ENCODE peak calls at places on chromosome 21, in four cellular contexts. A is K562, G is A549, B is GM12878. L is an unnamed sample.

GRCh38 chr21:21714396-21714795 is 716.2 kb downstream of the NCAM2 start:
- DNase-seq in B (no peak), A (no peak), G (no peak), L (no peak)

GRCh38 chr21:28910280-28910887 is 82.3 kb downstream of the LTN1 start:
- DNase-seq in G (no peak), A (no peak), B (no peak), L (no peak)

GRCh38 chr21:44780767-44781459 is 20.7 kb downstream of the UBE2G2 start:
- DNase-seq in A (no peak), G (no peak), B (no peak), L (no peak)

GRCh38 chr21:43767498-43767979 is 8.6 kb downstream of the CSTB start:
- DNase-seq in A (no peak), B (no peak), G (no peak), L (no peak)

GRCh38 chr21:36705679-36706481 is 7.0 kb downstream of the SIM2 start:
- DNase-seq in A (peak; percentile 17), B (no peak), G (no peak), L (no peak)

GRCh38 chr21:44800971-44801467 is 601 bp downstream of the UBE2G2 start:
- DNase-seq in A (peak; percentile 70), G (peak; percentile 49), B (no peak), L (peak; percentile 34)

GRCh38 chr21:45997495-45998275 is 16.1 kb downstream of the COL6A1 start:
- DNase-seq in B (no peak), G (no peak), A (no peak), L (no peak)

GRCh38 chr21:37655601-37656300 is 260.5 kb downstream of the KCNJ6 start:
- DNase-seq in G (no peak), A (no peak), B (no peak), L (no peak)

GRCh38 chr21:40683349-40683748 is 163.6 kb downstream of the DSCAM start:
- DNase-seq in A (no peak), G (no peak), B (no peak), L (no peak)

GRCh38 chr21:19123525-19123924 is 719.9 kb upstream of the TMPRSS15 start:
- DNase-seq in A (no peak), B (no peak), G (no peak), L (no peak)

GRCh38 chr21:45332981-45333582 is 45.4 kb upstream of the POFUT2 start:
- DNase-seq in G (no peak), B (no peak), A (no peak), L (no peak)

GRCh38 chr21:36471254-36471723 is 8.6 kb downstream of the CLDN14 start:
- DNase-seq in A (no peak), B (peak; percentile 50), G (peak; percentile 89), L (no peak)

GRCh38 chr21:36699026-36699545 is at the start of gene SIM2:
- DNase-seq in A (peak; percentile 20), B (no peak), G (peak; percentile 75), L (no peak)

GRCh38 chr21:29056538-29057050 is 16.9 kb downstream of the CCT8 start:
- DNase-seq in G (no peak), B (no peak), A (no peak), L (no peak)

GRCh38 chr21:37380349-37381323 is 14.1 kb downstream of the DYRK1A start:
- DNase-seq in A (peak; percentile 51), G (no peak), B (no peak), L (no peak)

GRCh38 chr21:44084496-44085241 is 22.5 kb upstream of the PWP2 start:
- DNase-seq in A (no peak), B (no peak), G (no peak), L (no peak)

GRCh38 chr21:29436143-29436542 is 137.4 kb downstream of the BACH1 start:
- DNase-seq in B (no peak), G (no peak), A (no peak), L (no peak)

GRCh38 chr21:14742119-14742518 is 196.0 kb upstream of the SAMSN1 start:
- DNase-seq in A (no peak), G (no peak), B (no peak), L (no peak)

GRCh38 chr21:34180826-34181359 is 107.5 kb downstream of the MRPS6 start:
- DNase-seq in A (no peak), B (no peak), G (no peak), L (no peak)
- TF ChIP-seq REST in A (no peak), B (no peak), G (no peak), L (no peak)

GRCh38 chr21:38944903-38945302 is 139.2 kb downstream of the ETS2 start:
- DNase-seq in G (no peak), B (no peak), A (no peak), L (no peak)

GRCh38 chr21:38945536-38946245 is 140.0 kb downstream of the ETS2 start:
- DNase-seq in G (no peak), B (no peak), A (no peak), L (no peak)

GRCh38 chr21:38938343-38938742 is 132.6 kb downstream of the ETS2 start:
- DNase-seq in B (no peak), A (no peak), G (no peak), L (no peak)

GRCh38 chr21:38937844-38938243 is 132.1 kb downstream of the ETS2 start:
- DNase-seq in A (no peak), G (no peak), B (no peak), L (no peak)

DNA sequence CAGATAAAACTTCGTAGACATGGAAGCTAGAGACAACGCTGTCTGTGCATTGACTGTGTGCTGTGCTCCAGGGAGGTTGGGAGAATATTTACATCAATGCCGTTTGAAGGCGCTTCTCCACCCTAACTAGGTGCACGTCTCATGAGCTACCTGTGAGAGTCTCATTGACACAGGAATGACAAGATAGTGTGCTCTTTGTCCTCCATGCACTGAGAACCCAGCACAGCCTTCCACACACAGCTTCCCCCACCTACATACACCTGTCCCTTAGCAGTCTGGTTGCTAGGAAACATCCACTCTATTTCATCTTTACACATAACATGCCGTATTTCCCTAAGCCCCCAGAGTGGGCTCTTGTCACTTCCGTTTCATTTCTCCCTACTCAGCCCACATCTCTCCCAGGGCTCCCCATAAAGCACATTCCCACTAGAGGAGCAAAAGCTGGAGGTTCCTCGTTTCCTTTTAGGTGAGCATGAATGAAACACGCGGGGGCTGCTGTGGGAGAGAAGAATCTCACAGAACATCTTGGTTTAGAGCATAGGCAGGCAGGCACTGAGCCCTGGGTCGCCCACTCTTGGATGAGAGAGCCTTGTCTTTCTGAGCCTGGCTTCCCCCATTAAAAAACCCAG is 137.0 kb downstream of the ETS2 start:
- DNase-seq in A (no peak), G (no peak), B (no peak), L (no peak)
- TF ChIP-seq REST in A (no peak), G (no peak), B (no peak), L (no peak)

GRCh38 chr21:16640297-16641027 is 872.4 kb upstream of the CXADR start:
- DNase-seq in G (no peak), A (no peak), B (no peak), L (no peak)
- TF ChIP-seq REST in G (no peak), A (no peak), B (no peak), L (no peak)

DNA sequence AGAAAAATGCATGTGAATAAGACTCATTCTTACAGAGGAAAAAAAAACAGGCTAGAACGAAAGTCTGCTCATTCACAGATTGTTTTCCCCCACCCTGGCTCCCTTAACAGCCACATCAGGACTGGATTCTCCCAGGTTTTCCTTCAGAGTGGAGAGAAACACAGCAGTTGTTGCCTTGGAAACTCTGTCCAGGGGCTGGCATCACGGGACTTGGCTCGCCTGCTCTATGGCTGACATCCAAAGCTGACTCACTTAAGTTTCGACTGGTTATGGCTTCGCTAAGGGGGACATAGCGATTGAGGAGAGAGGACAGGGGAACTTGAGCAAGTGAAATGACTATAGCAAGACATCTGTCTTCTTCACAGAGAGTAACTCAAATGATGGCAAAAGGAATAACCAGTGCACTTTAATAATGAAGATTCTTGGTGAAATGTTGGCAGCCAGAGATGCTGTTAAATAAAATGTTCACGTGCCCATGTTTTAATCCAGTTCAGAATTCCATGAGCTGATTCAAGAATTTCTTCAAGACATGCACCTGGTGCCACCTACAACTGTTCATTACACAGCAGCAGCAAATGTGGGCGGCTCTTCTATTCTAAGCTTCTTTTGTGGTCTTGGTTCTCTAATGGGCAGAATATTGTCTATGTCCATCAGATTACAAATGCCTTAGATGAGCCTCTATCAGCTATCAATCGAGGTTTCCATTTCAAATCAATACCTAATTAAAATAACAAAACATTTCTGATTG is 21.8 kb downstream of the MIS18A start:
- DNase-seq in G (peak; percentile 27), A (no peak), B (no peak), L (no peak)
- TF ChIP-seq REST in G (no peak), A (no peak), B (no peak), L (no peak)

GRCh38 chr21:31983120-31983519 is 110.3 kb downstream of the HUNK start:
- DNase-seq in A (no peak), B (no peak), G (no peak), L (no peak)
- TF ChIP-seq REST in A (no peak), B (no peak), G (no peak), L (no peak)

GRCh38 chr21:42037943-42038342 is 27.8 kb upstream of the ZBTB21 start:
- DNase-seq in G (no peak), A (no peak), B (no peak), L (no peak)
- TF ChIP-seq REST in G (no peak), A (no peak), B (no peak), L (no peak)

GRCh38 chr21:25734654-25735220 is at the start of the genes ATP5PF and GABPA:
- DNase-seq in A (peak; percentile 99), B (peak; percentile 97), G (peak; percentile 97), L (peak; percentile 98)
- TF ChIP-seq REST in A (peak; percentile 25), B (no peak), G (no peak), L (peak; percentile 52)

DNA sequence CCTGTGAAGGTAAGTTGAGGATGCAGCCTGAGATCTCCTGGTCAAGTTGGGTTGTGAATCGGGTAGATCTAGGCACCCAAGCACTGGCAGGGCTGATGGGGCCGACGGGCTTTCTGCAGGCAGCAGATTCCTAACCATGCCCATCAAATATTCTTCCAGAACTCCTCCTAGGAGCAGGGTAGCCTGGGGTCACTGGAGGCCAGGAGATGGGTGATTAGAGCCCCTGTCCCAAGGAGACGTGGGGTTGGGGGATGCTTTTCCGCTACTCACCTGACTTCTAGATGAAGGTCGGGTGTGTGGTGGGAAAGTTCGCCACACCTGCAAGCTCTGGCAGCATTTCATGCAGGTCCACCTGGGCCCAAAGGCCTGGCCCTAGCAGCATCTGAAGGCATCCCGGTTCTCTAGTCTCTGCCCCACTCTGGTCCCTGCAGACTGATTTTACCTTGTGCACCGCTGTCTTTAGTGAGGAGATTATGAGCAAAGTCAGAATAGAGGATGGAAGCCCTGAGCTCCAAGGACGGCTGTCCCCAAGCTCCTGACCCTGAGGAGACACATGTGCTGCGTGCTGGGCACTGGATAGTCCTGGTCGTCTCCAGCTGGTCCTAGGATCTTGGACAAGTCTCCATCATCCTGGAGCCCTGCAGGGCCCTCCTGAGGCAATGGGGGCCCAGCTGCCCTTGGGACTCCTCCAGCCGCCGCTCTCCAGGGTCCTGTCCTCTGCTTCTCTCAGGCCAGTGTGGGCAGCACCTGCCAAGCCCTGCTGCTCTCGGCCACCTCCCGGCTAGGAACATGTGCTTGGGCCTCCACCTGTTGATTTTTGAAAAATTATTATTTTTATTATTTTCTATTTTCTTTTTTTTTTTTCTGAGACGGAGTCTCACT is 21.8 kb upstream of the C2CD2 start:
- DNase-seq in G (no peak), A (no peak), B (no peak), L (no peak)
- TF ChIP-seq REST in G (peak; percentile 42), A (no peak), B (peak; percentile 70), L (peak; percentile 88)

GRCh38 chr21:26844258-26845065 is 747 bp downstream of the ADAMTS1 start:
- DNase-seq in G (peak; percentile 33), A (no peak), B (no peak), L (no peak)
- TF ChIP-seq REST in G (no peak), A (no peak), B (no peak), L (no peak)

L was measured in HL-60.